ENCODE peak calls at places on chromosomes 12 and 14, in ten cellular contexts. W, C, T, R, X, V, O, D, G and N are unnamed samples.
A peak's percentile ranks its signal among the peaks of the same experiment; 100 is the strongest.

GRCh38 chr12:20142956-20143355 is 225.4 kb upstream of the PDE3A start:
- DNase-seq in W (no peak), C (no peak), T (no peak), R (no peak), X (no peak), V (no peak), O (no peak), D (no peak), G (no peak), N (no peak)

GRCh38 chr12:69066420-69067373 is 133.7 kb upstream of the CPM start:
- DNase-seq in W (no peak), C (no peak), T (no peak), R (no peak), X (no peak), V (no peak), O (no peak), D (peak; percentile 46), G (no peak), N (no peak)

GRCh38 chr12:127964717-127965116 is 302.3 kb upstream of the TMEM132C start:
- DNase-seq in W (no peak), C (no peak), T (no peak), R (no peak), X (no peak), V (no peak), O (no peak), D (no peak), G (no peak), N (no peak)

GRCh38 chr12:67759829-67760228 is 111.3 kb downstream of the DYRK2 start:
- DNase-seq in W (no peak), C (no peak), T (no peak), R (peak; percentile 30), X (no peak), V (no peak), O (no peak), D (no peak), G (no peak), N (no peak)

GRCh38 chr14:37819155-37820015 is 224.0 kb downstream of the TTC6 start:
- DNase-seq in W (no peak), C (peak; percentile 29), T (no peak), R (no peak), X (no peak), V (no peak), O (no peak), D (no peak), G (peak; percentile 97), N (no peak)

GRCh38 chr14:56811596-56812363 is 1.5 kb upstream of the OTX2 start:
- DNase-seq in W (no peak), C (no peak), T (no peak), R (no peak), X (no peak), V (no peak), O (no peak), D (no peak), G (no peak), N (no peak)

GRCh38 chr12:74547249-74547648 is 9.6 kb downstream of the ATXN7L3B start:
- DNase-seq in W (no peak), C (no peak), T (no peak), R (no peak), X (no peak), V (no peak), O (no peak), D (no peak), G (no peak), N (no peak)

GRCh38 chr12:2212971-2213869 is 160.4 kb downstream of the CACNA1C start:
- DNase-seq in W (no peak), C (no peak), T (no peak), R (peak; percentile 40), X (no peak), V (no peak), O (peak; percentile 19), D (no peak), G (no peak), N (no peak)

GRCh38 chr14:96100171-96101064 is 61.3 kb downstream of the C14orf132 start:
- DNase-seq in W (peak; percentile 84), C (peak; percentile 83), T (peak; percentile 94), R (peak; percentile 90), X (peak; percentile 82), V (peak; percentile 73), O (peak; percentile 48), D (peak; percentile 65), G (peak; percentile 60), N (peak; percentile 77)

GRCh38 chr12:16939871-16940306 is 333.9 kb upstream of the LMO3 start:
- DNase-seq in W (peak; percentile 63), C (peak; percentile 8), T (no peak), R (peak; percentile 79), X (peak; percentile 56), V (peak; percentile 78), O (no peak), D (no peak), G (peak; percentile 80), N (peak; percentile 44)

GRCh38 chr14:45838597-45838996 is 585.6 kb upstream of the MIS18BP1 start:
- DNase-seq in W (no peak), C (no peak), T (no peak), R (no peak), X (no peak), V (no peak), O (no peak), D (no peak), G (no peak), N (no peak)

GRCh38 chr14:86708846-86709339 is 1178.9 kb downstream of the FLRT2 start:
- DNase-seq in W (no peak), C (no peak), T (no peak), R (peak; percentile 25), X (no peak), V (no peak), O (no peak), D (no peak), G (peak; percentile 99), N (no peak)

GRCh38 chr12:115438314-115438713 is 754.3 kb upstream of the TBX3 start:
- DNase-seq in W (no peak), C (no peak), T (no peak), R (no peak), X (no peak), V (no peak), O (no peak), D (no peak), G (no peak), N (no peak)

GRCh38 chr12:77560714-77561113 is 270.0 kb upstream of the NAV3 start:
- DNase-seq in W (no peak), C (no peak), T (no peak), R (no peak), X (no peak), V (no peak), O (no peak), D (no peak), G (peak; percentile 1), N (no peak)

GRCh38 chr12:120161852-120162251 is 32.7 kb downstream of the GCN1 start:
- DNase-seq in W (no peak), C (no peak), T (no peak), R (no peak), X (no peak), V (no peak), O (no peak), D (no peak), G (no peak), N (no peak)
- TF ChIP-seq POLR2A in W (no peak), C (no peak), T (no peak), R (no peak), X (no peak), V (no peak), O (no peak), D (no peak), G (no peak), N (no peak)

GRCh38 chr14:40760703-40761102 is 846.0 kb upstream of the LRFN5 start:
- DNase-seq in W (no peak), C (no peak), T (no peak), R (no peak), X (no peak), V (no peak), O (no peak), D (no peak), G (no peak), N (no peak)
- TF ChIP-seq CTCF in W (no peak), C (no peak), T (no peak), R (no peak), X (no peak), V (no peak), O (no peak), D (no peak), G (no peak), N (no peak)

GRCh38 chr12:112381898-112382796 is at the start of gene HECTD4:
- DNase-seq in W (peak; percentile 96), C (peak; percentile 75), T (peak; percentile 99), R (peak; percentile 99), X (peak; percentile 91), V (peak; percentile 42), O (peak; percentile 93), D (peak; percentile 97), G (peak; percentile 82), N (peak; percentile 97)
- TF ChIP-seq POLR2A in W (peak; percentile 89), C (no peak), T (no peak), R (peak; percentile 84), X (peak; percentile 98), V (peak; percentile 85), O (peak; percentile 38), D (peak; percentile 20), G (peak; percentile 96), N (no peak)

DNA sequence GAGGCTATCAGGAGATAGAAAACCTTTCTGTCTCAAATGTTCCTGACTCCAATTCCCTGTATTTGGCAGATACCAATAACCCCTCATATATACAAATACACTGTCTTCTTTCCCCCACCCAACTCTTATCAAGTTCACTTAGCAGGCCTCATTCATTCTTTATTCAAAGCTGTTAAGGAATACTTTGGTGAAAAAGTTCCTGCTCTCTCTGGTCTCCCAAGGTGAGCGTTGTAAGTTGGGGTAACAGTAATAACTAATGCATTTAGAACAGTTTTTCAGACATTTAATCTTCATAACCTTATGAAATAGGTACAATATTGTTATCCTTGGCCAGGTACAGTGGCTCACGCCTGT is 3.9 kb upstream of the GDF11 start:
- DNase-seq in W (no peak), C (no peak), T (no peak), R (no peak), X (no peak), V (no peak), O (no peak), D (no peak), G (no peak), N (no peak)
- TF ChIP-seq CTCF in W (no peak), C (no peak), T (no peak), R (no peak), X (no peak), V (no peak), O (no peak), D (no peak), G (no peak), N (no peak)

GRCh38 chr12:48717252-48717695 is 767 bp upstream of the CCNT1 start:
- DNase-seq in W (no peak), C (peak; percentile 4), T (no peak), R (no peak), X (no peak), V (no peak), O (no peak), D (no peak), G (no peak), N (no peak)
- TF ChIP-seq POLR2A in W (no peak), C (no peak), T (no peak), R (no peak), X (no peak), V (no peak), O (no peak), D (no peak), G (no peak), N (no peak)